ENCODE peak calls at places on chromosomes 12 and 14, in six cellular contexts. G is ovary, B is cardiac fibroblast, T is progenitor cell of endocrine pancreas, R is AG04449, D is kidney epithelial cell. M is an unnamed sample.

GRCh38 chr12:11684393-11684792 is 34.9 kb downstream of the ETV6 start:
- DNase-seq in G (no peak), B (peak), T (no peak), D (no peak), R (no peak), M (no peak)

GRCh38 chr12:132711169-132711843 is 664 bp downstream of the PGAM5 start:
- DNase-seq in G (no peak), T (peak), R (no peak), D (no peak), B (no peak), M (peak)

GRCh38 chr12:64633940-64634337 is 23.6 kb downstream of the RASSF3 start:
- DNase-seq in T (no peak), B (peak), R (no peak), D (peak), G (peak), M (no peak)

GRCh38 chr12:31369712-31370521 is 44.0 kb upstream of the SINHCAF start:
- DNase-seq in G (peak), B (peak), R (peak), D (peak), T (no peak), M (peak)

GRCh38 chr12:18261906-18262305 is 588 bp downstream of the PIK3C2G start:
- DNase-seq in B (no peak), T (no peak), R (no peak), G (no peak), D (no peak), M (no peak)

GRCh38 chr12:99852666-99853065 is 132.1 kb downstream of the ANKS1B start:
- DNase-seq in G (no peak), D (no peak), R (no peak), T (no peak), B (no peak), M (no peak)

GRCh38 chr14:67738740-67739504 is 37.2 kb downstream of the RDH12 start:
- DNase-seq in T (no peak), D (peak), B (peak), G (peak), R (peak), M (no peak)

GRCh38 chr14:76599141-76599540 is 162.1 kb upstream of the VASH1 start:
- DNase-seq in R (no peak), D (no peak), T (no peak), G (no peak), B (no peak), M (no peak)

GRCh38 chr14:44404021-44404420 is 103.1 kb downstream of the FSCB start:
- DNase-seq in G (no peak), D (no peak), B (peak), T (no peak), R (no peak), M (no peak)

GRCh38 chr12:6932766-6933165 is 5.0 kb downstream of the ATN1 start:
- DNase-seq in T (no peak), D (no peak), B (no peak), G (no peak), R (no peak), M (no peak)

GRCh38 chr12:47742253-47742825 is 16.3 kb downstream of the RAPGEF3 start:
- DNase-seq in B (peak), D (no peak), G (peak), T (peak), R (no peak), M (peak)

GRCh38 chr12:46050805-46051204 is 60.4 kb upstream of the SCAF11 start:
- DNase-seq in T (no peak), B (no peak), G (no peak), D (no peak), R (no peak), M (no peak)

GRCh38 chr12:41950455-41950854 is 194.2 kb downstream of the GXYLT1 start:
- DNase-seq in D (no peak), R (no peak), T (no peak), G (no peak), B (no peak), M (no peak)

DNA sequence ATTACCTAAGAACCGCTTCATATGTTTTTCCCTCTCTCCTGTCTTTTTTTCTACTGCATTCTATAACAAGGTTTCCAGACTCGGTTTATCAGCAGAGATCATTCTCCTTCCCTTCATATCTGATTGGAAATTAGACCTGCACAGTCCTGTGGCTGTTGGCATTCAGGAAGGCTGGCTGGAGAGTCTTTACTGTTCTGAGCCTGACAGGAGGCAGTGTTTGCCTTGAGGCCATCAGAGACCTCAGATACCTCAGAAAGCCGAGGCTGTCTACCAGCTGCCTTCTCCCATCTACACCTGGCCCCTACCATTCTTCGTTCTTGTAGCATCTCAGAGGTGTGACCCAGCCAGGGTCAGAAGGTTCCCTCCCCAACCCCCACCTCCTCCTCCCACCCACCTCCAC is 182.0 kb downstream of the CAND1 start:
- DNase-seq in G (no peak), R (no peak), T (no peak), D (no peak), B (no peak), M (no peak)
- TF ChIP-seq CTCF in G (no peak), R (no peak), T (no peak), D (no peak), B (no peak), M (no peak)

GRCh38 chr14:57268161-57269067 is at the start of the genes AP5M1 and EXOC5:
- DNase-seq in G (peak), B (peak), R (peak), D (no peak), T (peak), M (peak)
- TF ChIP-seq CTCF in G (no peak), B (no peak), R (no peak), D (peak), T (no peak), M (no peak)

DNA sequence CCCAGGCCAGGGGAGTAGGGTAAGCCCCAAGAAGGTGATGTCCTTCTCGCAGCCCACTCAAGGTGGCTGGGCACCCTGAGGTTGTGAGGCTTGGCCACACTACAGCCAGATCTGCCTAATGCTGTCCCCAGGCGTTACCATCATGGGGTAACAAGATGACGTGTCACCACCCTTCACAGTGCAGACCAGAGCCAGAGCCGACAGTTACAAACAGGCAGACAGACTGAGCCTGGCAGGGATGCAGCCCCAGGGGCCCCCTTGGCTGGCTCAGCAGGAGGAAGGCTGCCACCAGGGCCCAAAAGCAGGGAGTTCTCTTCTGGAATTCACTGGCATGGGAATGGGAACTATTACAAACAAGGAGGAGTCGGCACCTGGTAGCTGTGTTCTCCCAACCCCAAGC is 302.7 kb upstream of the NOS1 start:
- DNase-seq in B (no peak), T (no peak), G (no peak), D (no peak), R (no peak), M (no peak)
- TF ChIP-seq CTCF in B (no peak), T (no peak), G (no peak), D (no peak), R (no peak), M (no peak)

DNA sequence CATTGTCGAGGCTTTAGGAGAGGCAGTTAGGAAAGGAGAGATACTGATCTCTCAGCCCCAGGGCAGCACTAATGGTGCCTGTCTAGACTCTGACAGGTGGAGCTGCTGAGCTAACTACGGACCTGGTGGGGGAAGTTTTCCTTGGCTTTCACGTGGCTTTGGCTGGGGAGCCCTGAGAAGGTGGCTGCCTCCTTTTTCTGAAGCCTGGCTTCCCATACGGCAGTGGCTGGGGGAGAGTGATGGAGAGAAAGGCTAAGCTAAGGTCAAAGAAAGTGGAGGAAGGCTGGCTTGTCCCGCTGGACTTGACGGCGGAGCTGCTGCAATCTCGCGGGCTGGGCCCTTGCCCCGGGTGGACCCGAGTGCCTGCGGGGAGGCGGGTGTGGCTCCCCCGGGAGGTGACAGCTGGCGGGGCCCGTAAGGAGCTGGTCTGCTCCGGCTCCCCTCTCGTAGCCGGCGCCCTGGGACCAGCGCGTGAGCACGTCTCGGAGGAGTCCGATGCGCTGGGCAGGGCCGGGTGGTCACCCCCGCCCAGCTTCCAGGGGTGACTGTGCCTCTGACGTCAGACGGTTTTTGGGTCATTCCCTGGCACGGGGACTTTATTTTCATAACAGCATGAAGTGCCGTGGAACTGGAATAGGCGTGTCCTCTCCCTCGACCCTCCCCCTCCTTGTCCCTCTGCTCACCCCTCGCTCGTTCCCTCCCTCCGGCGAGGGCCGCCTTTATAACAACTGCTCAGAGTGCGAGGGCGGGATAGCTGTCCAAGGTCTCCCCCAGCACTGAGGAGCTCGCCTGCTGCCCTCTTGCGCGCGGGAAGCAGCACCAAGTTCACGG is at the start of gene GPRC5A:
- DNase-seq in R (peak), B (peak), T (peak), D (peak), G (peak), M (peak)
- TF ChIP-seq CTCF in R (peak), B (peak), T (peak), D (peak), G (peak), M (no peak)

GRCh38 chr12:109134186-109134917 is 18.0 kb downstream of the ACACB start:
- DNase-seq in B (peak), T (no peak), R (no peak), G (peak), D (no peak), M (peak)
- TF ChIP-seq CTCF in B (peak), T (peak), R (peak), G (no peak), D (peak), M (peak)

DNA sequence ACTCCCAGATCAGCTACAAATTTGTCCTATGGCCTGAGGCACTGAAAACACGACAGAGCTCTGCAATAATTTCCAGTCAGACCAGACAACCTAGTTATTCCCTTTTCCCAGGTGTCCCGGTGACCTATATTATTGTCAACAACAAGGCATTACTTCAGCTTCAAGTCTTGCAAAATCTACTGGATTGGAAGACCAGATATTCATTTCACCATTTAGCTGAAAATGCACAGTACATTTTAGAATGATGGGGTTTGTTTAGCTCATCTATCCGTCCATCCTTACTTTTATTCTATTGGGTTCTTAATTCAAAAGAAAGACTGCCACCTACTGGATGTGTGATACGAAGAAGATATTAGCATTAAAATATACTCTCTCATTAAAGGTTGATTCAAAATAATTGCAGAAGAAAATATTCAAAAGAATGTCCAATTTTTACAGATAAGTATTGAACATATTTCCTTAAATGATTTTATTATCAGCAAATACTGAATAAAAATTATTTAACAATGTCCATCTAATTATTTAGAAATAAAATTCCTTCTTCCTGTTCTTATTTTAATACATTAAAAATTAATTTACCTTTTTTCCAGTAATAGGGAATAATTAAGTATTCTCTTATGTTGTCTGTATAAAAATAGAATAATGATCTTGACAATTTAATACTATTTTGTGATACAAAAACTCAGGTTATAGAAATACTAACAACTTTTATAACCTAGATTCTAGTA is 244.9 kb upstream of the LRIG3 start:
- DNase-seq in R (no peak), G (no peak), D (no peak), B (peak), T (no peak), M (no peak)
- TF ChIP-seq CTCF in R (peak), G (no peak), D (peak), B (peak), T (peak), M (peak)

GRCh38 chr14:50741571-50741970 is 73.5 kb upstream of the SAV1 start:
- DNase-seq in G (no peak), T (no peak), R (no peak), D (no peak), B (peak), M (no peak)

GRCh38 chr14:50750323-50750722 is 80.6 kb downstream of the NIN start:
- DNase-seq in B (no peak), T (no peak), R (no peak), G (no peak), D (no peak), M (no peak)

GRCh38 chr14:50744242-50744641 is 76.1 kb upstream of the SAV1 start:
- DNase-seq in R (no peak), G (no peak), D (no peak), B (no peak), T (no peak), M (no peak)

GRCh38 chr14:50740858-50741257 is 72.8 kb upstream of the SAV1 start:
- DNase-seq in T (no peak), B (peak), D (no peak), G (no peak), R (no peak), M (no peak)

DNA sequence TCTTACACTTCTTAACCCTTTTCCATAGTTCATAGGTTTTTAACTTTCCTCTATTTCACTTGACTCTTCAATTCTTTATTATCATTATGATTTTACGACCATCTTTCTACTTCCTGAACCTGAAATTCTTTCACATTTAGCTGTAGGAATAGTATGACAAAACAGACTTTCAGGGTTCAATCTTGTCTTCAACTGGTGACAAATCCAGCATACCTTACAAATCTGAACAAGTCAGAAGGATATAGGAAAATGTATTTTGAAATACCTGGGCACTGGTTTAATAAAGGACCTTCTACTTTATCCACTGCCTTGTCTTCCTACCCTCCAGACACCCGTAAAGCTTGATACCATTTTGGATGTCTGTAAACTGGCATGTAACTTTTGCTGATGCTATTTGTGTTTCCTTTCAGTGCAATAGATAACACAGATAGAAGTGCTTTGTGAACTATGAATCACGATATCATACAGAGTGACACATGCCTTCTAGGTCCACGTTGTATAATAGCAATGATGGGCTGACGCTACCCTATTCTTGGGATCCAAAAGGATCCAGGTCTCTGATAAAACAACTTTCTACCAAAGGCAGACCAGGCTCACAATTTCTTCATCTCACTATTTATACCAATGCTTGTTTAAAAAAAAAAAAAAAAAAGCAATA is 77.4 kb upstream of the SAV1 start:
- DNase-seq in B (no peak), T (no peak), G (no peak), D (no peak), R (no peak), M (no peak)
- TF ChIP-seq CTCF in B (no peak), T (no peak), G (no peak), D (no peak), R (no peak), M (no peak)

GRCh38 chr14:88463318-88463717 is 77.9 kb downstream of the SPATA7 start:
- DNase-seq in D (no peak), T (no peak), R (no peak), G (no peak), B (no peak), M (no peak)
- TF ChIP-seq CTCF in D (peak), T (peak), R (no peak), G (no peak), B (peak), M (peak)

GRCh38 chr12:49987620-49988303 is 15.0 kb downstream of the AQP6 start:
- DNase-seq in G (no peak), T (no peak), B (no peak), D (no peak), R (no peak), M (no peak)
- TF ChIP-seq CTCF in G (no peak), T (no peak), B (no peak), D (no peak), R (no peak), M (no peak)